ENCODE peak calls at places on chromosome 13, in six cellular contexts. One of them, this sample, is unnamed.

GRCh38 chr13:26583662-26584061 is 26.2 kb downstream of the WASF3 start:
- DNase-seq in DMS53: no peak
- DNase-seq in Peyer's patch: no peak
- DNase-seq in tibial artery: no peak
- DNase-seq in stimulated activated CD4-positive, alpha-beta T cell treated with anti-CD3 and anti-CD28 coated beads, Interleukin-4, amount 100 ng/mL, for 24 hours: no peak
- DNase-seq in T-helper 2 cell: no peak
- DNase-seq in this sample: no peak

GRCh38 chr13:38072696-38073095 is 203.1 kb upstream of the TRPC4 start:
- DNase-seq in DMS53: no peak
- DNase-seq in Peyer's patch: no peak
- DNase-seq in tibial artery: no peak
- DNase-seq in stimulated activated CD4-positive, alpha-beta T cell treated with anti-CD3 and anti-CD28 coated beads, Interleukin-4, amount 100 ng/mL, for 24 hours: no peak
- DNase-seq in T-helper 2 cell: no peak
- DNase-seq in this sample: no peak

GRCh38 chr13:100660761-100661160 is 13.8 kb downstream of the TMTC4 start:
- DNase-seq in DMS53: no peak
- DNase-seq in Peyer's patch: no peak
- DNase-seq in tibial artery: no peak
- DNase-seq in stimulated activated CD4-positive, alpha-beta T cell treated with anti-CD3 and anti-CD28 coated beads, Interleukin-4, amount 100 ng/mL, for 24 hours: no peak
- DNase-seq in T-helper 2 cell: no peak
- DNase-seq in this sample: no peak

GRCh38 chr13:113597386-113598080 is 13.0 kb downstream of the TFDP1 start:
- DNase-seq in DMS53: no peak
- DNase-seq in Peyer's patch: no peak
- DNase-seq in tibial artery: peak; percentile 10
- DNase-seq in stimulated activated CD4-positive, alpha-beta T cell treated with anti-CD3 and anti-CD28 coated beads, Interleukin-4, amount 100 ng/mL, for 24 hours: no peak
- DNase-seq in T-helper 2 cell: no peak
- DNase-seq in this sample: no peak

GRCh38 chr13:49240017-49240416 is 7.7 kb upstream of the CDADC1 start:
- DNase-seq in DMS53: peak; percentile 46
- DNase-seq in Peyer's patch: no peak
- DNase-seq in tibial artery: no peak
- DNase-seq in stimulated activated CD4-positive, alpha-beta T cell treated with anti-CD3 and anti-CD28 coated beads, Interleukin-4, amount 100 ng/mL, for 24 hours: peak; percentile 46
- DNase-seq in T-helper 2 cell: no peak
- DNase-seq in this sample: no peak

GRCh38 chr13:106851251-106851650 is 283.3 kb upstream of the ARGLU1 start:
- DNase-seq in DMS53: peak; percentile 6
- DNase-seq in Peyer's patch: no peak
- DNase-seq in tibial artery: no peak
- DNase-seq in stimulated activated CD4-positive, alpha-beta T cell treated with anti-CD3 and anti-CD28 coated beads, Interleukin-4, amount 100 ng/mL, for 24 hours: no peak
- DNase-seq in T-helper 2 cell: no peak
- DNase-seq in this sample: no peak

GRCh38 chr13:112229445-112229844 is 146.7 kb upstream of the SPACA7 start:
- DNase-seq in DMS53: no peak
- DNase-seq in Peyer's patch: no peak
- DNase-seq in tibial artery: no peak
- DNase-seq in stimulated activated CD4-positive, alpha-beta T cell treated with anti-CD3 and anti-CD28 coated beads, Interleukin-4, amount 100 ng/mL, for 24 hours: no peak
- DNase-seq in T-helper 2 cell: no peak
- DNase-seq in this sample: no peak

GRCh38 chr13:50162001-50162400 is 146.8 kb downstream of the KCNRG start:
- DNase-seq in DMS53: no peak
- DNase-seq in Peyer's patch: no peak
- DNase-seq in tibial artery: no peak
- DNase-seq in stimulated activated CD4-positive, alpha-beta T cell treated with anti-CD3 and anti-CD28 coated beads, Interleukin-4, amount 100 ng/mL, for 24 hours: no peak
- DNase-seq in T-helper 2 cell: no peak
- DNase-seq in this sample: no peak

GRCh38 chr13:21608961-21609360 is 5.0 kb upstream of the MICU2 start:
- DNase-seq in DMS53: no peak
- DNase-seq in Peyer's patch: no peak
- DNase-seq in tibial artery: no peak
- DNase-seq in stimulated activated CD4-positive, alpha-beta T cell treated with anti-CD3 and anti-CD28 coated beads, Interleukin-4, amount 100 ng/mL, for 24 hours: no peak
- DNase-seq in T-helper 2 cell: no peak
- DNase-seq in this sample: no peak

GRCh38 chr13:44431150-44431549 is 57.5 kb downstream of the SERP2 start:
- DNase-seq in DMS53: peak; percentile 78
- DNase-seq in Peyer's patch: no peak
- DNase-seq in tibial artery: no peak
- DNase-seq in stimulated activated CD4-positive, alpha-beta T cell treated with anti-CD3 and anti-CD28 coated beads, Interleukin-4, amount 100 ng/mL, for 24 hours: no peak
- DNase-seq in T-helper 2 cell: no peak
- DNase-seq in this sample: no peak

GRCh38 chr13:28707629-28708427 is 10.9 kb downstream of the SLC46A3 start:
- DNase-seq in DMS53: peak; percentile 18
- DNase-seq in Peyer's patch: no peak
- DNase-seq in tibial artery: no peak
- DNase-seq in stimulated activated CD4-positive, alpha-beta T cell treated with anti-CD3 and anti-CD28 coated beads, Interleukin-4, amount 100 ng/mL, for 24 hours: no peak
- DNase-seq in T-helper 2 cell: no peak
- DNase-seq in this sample: no peak

GRCh38 chr13:28655566-28655965 is 3.4 kb upstream of the POMP start:
- DNase-seq in DMS53: no peak
- DNase-seq in Peyer's patch: no peak
- DNase-seq in tibial artery: no peak
- DNase-seq in stimulated activated CD4-positive, alpha-beta T cell treated with anti-CD3 and anti-CD28 coated beads, Interleukin-4, amount 100 ng/mL, for 24 hours: no peak
- DNase-seq in T-helper 2 cell: no peak
- DNase-seq in this sample: no peak

GRCh38 chr13:32829676-32830091 is 186.5 kb upstream of the KL start:
- DNase-seq in DMS53: no peak
- DNase-seq in Peyer's patch: no peak
- DNase-seq in tibial artery: no peak
- DNase-seq in stimulated activated CD4-positive, alpha-beta T cell treated with anti-CD3 and anti-CD28 coated beads, Interleukin-4, amount 100 ng/mL, for 24 hours: no peak
- DNase-seq in T-helper 2 cell: no peak
- DNase-seq in this sample: no peak

GRCh38 chr13:36490055-36490454 is 57.8 kb downstream of the CCNA1 start:
- DNase-seq in DMS53: no peak
- DNase-seq in Peyer's patch: no peak
- DNase-seq in tibial artery: no peak
- DNase-seq in stimulated activated CD4-positive, alpha-beta T cell treated with anti-CD3 and anti-CD28 coated beads, Interleukin-4, amount 100 ng/mL, for 24 hours: no peak
- DNase-seq in T-helper 2 cell: no peak
- DNase-seq in this sample: no peak

GRCh38 chr13:98581971-98582702 is 5.2 kb upstream of the STK24 start:
- DNase-seq in DMS53: peak; percentile 69
- DNase-seq in Peyer's patch: no peak
- DNase-seq in tibial artery: no peak
- DNase-seq in stimulated activated CD4-positive, alpha-beta T cell treated with anti-CD3 and anti-CD28 coated beads, Interleukin-4, amount 100 ng/mL, for 24 hours: no peak
- DNase-seq in T-helper 2 cell: no peak
- DNase-seq in this sample: peak; percentile 36

GRCh38 chr13:99370476-99371272 is 63.5 kb upstream of the GPR183 start:
- DNase-seq in DMS53: peak; percentile 1
- DNase-seq in Peyer's patch: peak; percentile 36
- DNase-seq in tibial artery: no peak
- DNase-seq in stimulated activated CD4-positive, alpha-beta T cell treated with anti-CD3 and anti-CD28 coated beads, Interleukin-4, amount 100 ng/mL, for 24 hours: no peak
- DNase-seq in T-helper 2 cell: no peak
- DNase-seq in this sample: no peak

GRCh38 chr13:91212229-91212628 is 135.3 kb upstream of the MIR17HG start:
- DNase-seq in DMS53: no peak
- DNase-seq in Peyer's patch: no peak
- DNase-seq in tibial artery: no peak
- DNase-seq in stimulated activated CD4-positive, alpha-beta T cell treated with anti-CD3 and anti-CD28 coated beads, Interleukin-4, amount 100 ng/mL, for 24 hours: no peak
- DNase-seq in T-helper 2 cell: no peak
- DNase-seq in this sample: no peak

GRCh38 chr13:95641291-95641811 is 3.2 kb downstream of the DZIP1 start:
- DNase-seq in DMS53: peak; percentile 59
- DNase-seq in Peyer's patch: no peak
- DNase-seq in tibial artery: no peak
- DNase-seq in stimulated activated CD4-positive, alpha-beta T cell treated with anti-CD3 and anti-CD28 coated beads, Interleukin-4, amount 100 ng/mL, for 24 hours: no peak
- DNase-seq in T-helper 2 cell: no peak
- DNase-seq in this sample: no peak

GRCh38 chr13:111658150-111659100 is 338.0 kb downstream of the TEX29 start:
- DNase-seq in DMS53: no peak
- DNase-seq in Peyer's patch: no peak
- DNase-seq in tibial artery: no peak
- DNase-seq in stimulated activated CD4-positive, alpha-beta T cell treated with anti-CD3 and anti-CD28 coated beads, Interleukin-4, amount 100 ng/mL, for 24 hours: no peak
- DNase-seq in T-helper 2 cell: no peak
- DNase-seq in this sample: peak; percentile 65

GRCh38 chr13:83881917-83882625 is at the start of gene SLITRK1:
- DNase-seq in DMS53: peak; percentile 57
- DNase-seq in Peyer's patch: no peak
- DNase-seq in tibial artery: no peak
- DNase-seq in stimulated activated CD4-positive, alpha-beta T cell treated with anti-CD3 and anti-CD28 coated beads, Interleukin-4, amount 100 ng/mL, for 24 hours: no peak
- DNase-seq in T-helper 2 cell: no peak
- DNase-seq in this sample: no peak

GRCh38 chr13:66262330-66262729 is 967.8 kb downstream of the PCDH9 start:
- DNase-seq in DMS53: no peak
- DNase-seq in Peyer's patch: no peak
- DNase-seq in tibial artery: no peak
- DNase-seq in stimulated activated CD4-positive, alpha-beta T cell treated with anti-CD3 and anti-CD28 coated beads, Interleukin-4, amount 100 ng/mL, for 24 hours: no peak
- DNase-seq in T-helper 2 cell: no peak
- DNase-seq in this sample: no peak

GRCh38 chr13:68810660-68811059 is 1297.0 kb upstream of the ATXN8OS start:
- DNase-seq in DMS53: peak; percentile 51
- DNase-seq in Peyer's patch: no peak
- DNase-seq in tibial artery: no peak
- DNase-seq in stimulated activated CD4-positive, alpha-beta T cell treated with anti-CD3 and anti-CD28 coated beads, Interleukin-4, amount 100 ng/mL, for 24 hours: no peak
- DNase-seq in T-helper 2 cell: no peak
- DNase-seq in this sample: no peak

GRCh38 chr13:46687810-46688209 is 109.2 kb downstream of the ESD start:
- DNase-seq in DMS53: peak; percentile 85
- DNase-seq in Peyer's patch: no peak
- DNase-seq in tibial artery: no peak
- DNase-seq in stimulated activated CD4-positive, alpha-beta T cell treated with anti-CD3 and anti-CD28 coated beads, Interleukin-4, amount 100 ng/mL, for 24 hours: no peak
- DNase-seq in T-helper 2 cell: no peak
- DNase-seq in this sample: no peak

GRCh38 chr13:98474292-98474691 is 102.6 kb downstream of the STK24 start:
- DNase-seq in DMS53: no peak
- DNase-seq in Peyer's patch: no peak
- DNase-seq in tibial artery: no peak
- DNase-seq in stimulated activated CD4-positive, alpha-beta T cell treated with anti-CD3 and anti-CD28 coated beads, Interleukin-4, amount 100 ng/mL, for 24 hours: no peak
- DNase-seq in T-helper 2 cell: no peak
- DNase-seq in this sample: no peak

GRCh38 chr13:113220877-113221276 is 11.5 kb downstream of the CUL4A start:
- DNase-seq in DMS53: no peak
- DNase-seq in Peyer's patch: no peak
- DNase-seq in tibial artery: no peak
- DNase-seq in stimulated activated CD4-positive, alpha-beta T cell treated with anti-CD3 and anti-CD28 coated beads, Interleukin-4, amount 100 ng/mL, for 24 hours: no peak
- DNase-seq in T-helper 2 cell: no peak
- DNase-seq in this sample: no peak

GRCh38 chr13:48723168-48723567 is 69.4 kb downstream of the CYSLTR2 start:
- DNase-seq in DMS53: no peak
- DNase-seq in Peyer's patch: no peak
- DNase-seq in tibial artery: no peak
- DNase-seq in stimulated activated CD4-positive, alpha-beta T cell treated with anti-CD3 and anti-CD28 coated beads, Interleukin-4, amount 100 ng/mL, for 24 hours: no peak
- DNase-seq in T-helper 2 cell: no peak
- DNase-seq in this sample: no peak

GRCh38 chr13:82878536-82878935 is 1003.7 kb downstream of the SLITRK1 start:
- DNase-seq in DMS53: peak; percentile 63
- DNase-seq in Peyer's patch: no peak
- DNase-seq in tibial artery: no peak
- DNase-seq in stimulated activated CD4-positive, alpha-beta T cell treated with anti-CD3 and anti-CD28 coated beads, Interleukin-4, amount 100 ng/mL, for 24 hours: no peak
- DNase-seq in T-helper 2 cell: no peak
- DNase-seq in this sample: peak; percentile 28

GRCh38 chr13:44052843-44053607 is 173.3 kb downstream of the LACC1 start:
- DNase-seq in DMS53: no peak
- DNase-seq in Peyer's patch: no peak
- DNase-seq in tibial artery: peak; percentile 30
- DNase-seq in stimulated activated CD4-positive, alpha-beta T cell treated with anti-CD3 and anti-CD28 coated beads, Interleukin-4, amount 100 ng/mL, for 24 hours: no peak
- DNase-seq in T-helper 2 cell: no peak
- DNase-seq in this sample: no peak

This sample was measured in NCI-H2107.